ENCODE peak calls at places on chromosomes 4 and X, in ten cellular contexts. O is NCI-H1417; D is uterus; C is M059J; B is stimulated activated CD8-positive, alpha-beta memory T cell treated with anti-CD3 and anti-CD28 coated beads, Interleukin-2, amount 100 ng/mL, for 1 hour; W is Daoy; A is HT1080; Q is mesothelial cell of epicardium; M is HepG2; T is hepatocyte. X is an unnamed sample.

GRCh38 chr4:54032558-54033135 is 31.8 kb downstream of the CHIC2 start:
- DNase-seq in O (no peak), D (no peak), C (no peak), B (no peak), W (no peak), A (no peak), Q (no peak), M (no peak), T (no peak), X (no peak)

GRCh38 chr4:2222838-2223237 is 19.1 kb downstream of the HAUS3 start:
- DNase-seq in O (peak; percentile 31), D (no peak), C (no peak), B (no peak), W (no peak), A (no peak), Q (no peak), M (no peak), T (no peak), X (no peak)

GRCh38 chr4:98838977-98839618 is 89.8 kb downstream of the EIF4E start:
- DNase-seq in O (no peak), D (no peak), C (peak; percentile 63), B (no peak), W (peak; percentile 21), A (peak; percentile 50), Q (no peak), M (no peak), T (peak; percentile 8), X (peak; percentile 60)

GRCh38 chr4:48340276-48340904 is 939 bp upstream of the SLAIN2 start:
- DNase-seq in O (no peak), D (peak; percentile 39), C (peak; percentile 75), B (peak; percentile 4), W (peak; percentile 60), A (no peak), Q (no peak), M (no peak), T (peak; percentile 75), X (no peak)

GRCh38 chrX:20487227-20487626 is 220.5 kb upstream of the RPS6KA3 start:
- DNase-seq in O (no peak), D (no peak), C (peak; percentile 56), B (no peak), W (peak; percentile 11), A (peak; percentile 80), Q (no peak), M (no peak), T (no peak), X (no peak)

GRCh38 chrX:87679849-87680248 is 162.2 kb downstream of the KLHL4 start:
- DNase-seq in O (no peak), D (no peak), C (no peak), B (no peak), W (no peak), A (no peak), Q (no peak), M (no peak), T (no peak), X (no peak)

GRCh38 chrX:85620466-85620865 is 241.0 kb upstream of the POF1B start:
- DNase-seq in O (no peak), D (no peak), C (no peak), B (no peak), W (no peak), A (no peak), Q (no peak), M (no peak), T (no peak), X (no peak)

GRCh38 chrX:47264507-47265173 is 31.8 kb downstream of the USP11 start:
- DNase-seq in O (no peak), D (no peak), C (peak; percentile 69), B (no peak), W (peak; percentile 35), A (peak; percentile 73), Q (no peak), M (peak; percentile 38), T (no peak), X (no peak)

GRCh38 chrX:14916017-14916674 is 42.9 kb downstream of the MOSPD2 start:
- DNase-seq in O (no peak), D (no peak), C (peak; percentile 90), B (no peak), W (peak; percentile 52), A (peak; percentile 53), Q (no peak), M (no peak), T (no peak), X (no peak)

GRCh38 chrX:16462912-16463311 is 187.0 kb upstream of the S100G start:
- DNase-seq in O (no peak), D (peak; percentile 15), C (no peak), B (no peak), W (no peak), A (no peak), Q (no peak), M (no peak), T (peak; percentile 32), X (no peak)

GRCh38 chr4:168766537-168767316 is 243.3 kb downstream of the CBR4 start:
- DNase-seq in O (no peak), D (peak; percentile 68), C (peak; percentile 83), B (no peak), W (peak; percentile 17), A (peak; percentile 62), Q (no peak), M (no peak), T (no peak), X (peak; percentile 31)

GRCh38 chr4:22695917-22696316 is 3.2 kb downstream of the GBA3 start:
- DNase-seq in O (no peak), D (no peak), C (no peak), B (no peak), W (no peak), A (no peak), Q (no peak), M (no peak), T (no peak), X (no peak)

GRCh38 chr4:78757574-78757973 is 18.6 kb upstream of the BMP2K start:
- DNase-seq in O (no peak), D (no peak), C (no peak), B (no peak), W (no peak), A (no peak), Q (no peak), M (no peak), T (no peak), X (no peak)

GRCh38 chr4:145132521-145133098 is 34.5 kb downstream of the ABCE1 start:
- DNase-seq in O (no peak), D (no peak), C (peak; percentile 33), B (no peak), W (no peak), A (peak; percentile 28), Q (no peak), M (no peak), T (no peak), X (no peak)

GRCh38 chrX:66164470-66164869 is 423 bp downstream of the HEPH start:
- DNase-seq in O (no peak), D (no peak), C (no peak), B (no peak), W (no peak), A (no peak), Q (no peak), M (no peak), T (no peak), X (no peak)

GRCh38 chrX:134604701-134605271 is 53.5 kb downstream of the PLAC1 start:
- DNase-seq in O (peak; percentile 48), D (no peak), C (peak; percentile 77), B (no peak), W (peak; percentile 42), A (no peak), Q (no peak), M (no peak), T (peak; percentile 27), X (no peak)

GRCh38 chr4:76733380-76733779 is 164.6 kb downstream of the SOWAHB start:
- DNase-seq in O (peak; percentile 85), D (no peak), C (peak; percentile 14), B (no peak), W (no peak), A (no peak), Q (no peak), M (no peak), T (no peak), X (peak; percentile 42)

GRCh38 chr4:76655566-76656479 is 220.8 kb downstream of the SHROOM3 start:
- DNase-seq in O (no peak), D (no peak), C (no peak), B (no peak), W (no peak), A (no peak), Q (no peak), M (no peak), T (no peak), X (no peak)

GRCh38 chr4:86831262-86832090 is 17.7 kb downstream of the SLC10A6 start:
- DNase-seq in O (peak; percentile 75), D (peak; percentile 51), C (peak; percentile 96), B (no peak), W (peak; percentile 67), A (peak; percentile 93), Q (no peak), M (peak; percentile 1), T (peak; percentile 39), X (peak; percentile 12)

GRCh38 chrX:136310411-136310810 is 9.6 kb downstream of the ADGRG4 start:
- DNase-seq in O (no peak), D (no peak), C (peak; percentile 95), B (no peak), W (peak; percentile 73), A (peak; percentile 71), Q (no peak), M (no peak), T (no peak), X (no peak)

GRCh38 chr4:131603705-131604104 is 1545.4 kb upstream of the PCDH10 start:
- DNase-seq in O (no peak), D (no peak), C (no peak), B (no peak), W (no peak), A (no peak), Q (no peak), M (no peak), T (no peak), X (no peak)

GRCh38 chrX:47218920-47219815 is 687 bp downstream of the CDK16 start:
- DNase-seq in O (no peak), D (peak; percentile 49), C (no peak), B (no peak), W (peak; percentile 10), A (peak; percentile 25), Q (no peak), M (no peak), T (peak; percentile 83), X (peak; percentile 19)

GRCh38 chr4:31918891-31919290 is 1198.7 kb downstream of the PCDH7 start:
- DNase-seq in O (no peak), D (no peak), C (peak; percentile 7), B (no peak), W (no peak), A (peak; percentile 54), Q (no peak), M (no peak), T (no peak), X (no peak)

GRCh38 chr4:15507679-15508078 is 38.0 kb downstream of the CC2D2A start:
- DNase-seq in O (no peak), D (no peak), C (no peak), B (no peak), W (no peak), A (no peak), Q (no peak), M (no peak), T (no peak), X (no peak)

GRCh38 chr4:93299116-93299515 is 529.4 kb upstream of the ATOH1 start:
- DNase-seq in O (no peak), D (no peak), C (no peak), B (no peak), W (no peak), A (no peak), Q (no peak), M (no peak), T (no peak), X (no peak)

GRCh38 chr4:25113915-25114904 is 46.0 kb downstream of the SEPSECS start:
- DNase-seq in O (no peak), D (no peak), C (peak; percentile 58), B (no peak), W (peak; percentile 65), A (peak; percentile 72), Q (no peak), M (no peak), T (no peak), X (no peak)

GRCh38 chr4:151015458-151016344 is 617 bp upstream of the LRBA start:
- DNase-seq in O (peak; percentile 84), D (peak; percentile 65), C (peak; percentile 69), B (peak; percentile 60), W (peak; percentile 81), A (peak; percentile 66), Q (peak; percentile 72), M (peak; percentile 64), T (peak; percentile 94), X (peak; percentile 94)

GRCh38 chr4:139242511-139243051 is 37.4 kb downstream of the MGARP start:
- DNase-seq in O (no peak), D (no peak), C (peak; percentile 86), B (no peak), W (peak; percentile 55), A (peak; percentile 82), Q (no peak), M (no peak), T (no peak), X (no peak)

X was measured in HT-29.